ENCODE peak calls at places on chromosomes 11 and 22, in five cellular contexts. Q is right lobe of liver, D is GM20000, S is heart left ventricle, M is lung. A is an unnamed sample.

GRCh38 chr22:48350456-48350855 is 1477.2 kb downstream of the BRD1 start:
- DNase-seq in S (no peak), D (no peak), M (no peak), Q (no peak), A (no peak)

GRCh38 chr11:46874586-46874985 is 28.5 kb upstream of the CKAP5 start:
- DNase-seq in S (no peak), Q (no peak), M (no peak), D (no peak), A (no peak)

GRCh38 chr11:100833276-100833675 is 146.2 kb downstream of the ARHGAP42 start:
- DNase-seq in Q (no peak), M (no peak), S (no peak), D (no peak), A (no peak)

GRCh38 chr22:45242778-45243191 is 2.1 kb upstream of the KIAA0930 start:
- DNase-seq in Q (no peak), D (no peak), M (no peak), S (no peak), A (no peak)

GRCh38 chr22:21759631-21760030 is 24.0 kb upstream of the YPEL1 start:
- DNase-seq in M (no peak), S (no peak), D (no peak), Q (no peak), A (no peak)

GRCh38 chr11:113874096-113874919 is 1.1 kb downstream of the USP28 start:
- DNase-seq in D (no peak), M (no peak), Q (no peak), S (no peak), A (no peak)

GRCh38 chr11:81342956-81343355 is 1390.7 kb downstream of the FAM181B start:
- DNase-seq in D (no peak), S (no peak), M (no peak), Q (no peak), A (no peak)

GRCh38 chr11:85602551-85603218 is 24.5 kb downstream of the DLG2 start:
- DNase-seq in Q (no peak), M (no peak), D (no peak), S (no peak), A (no peak)

GRCh38 chr11:121571466-121571865 is 118.7 kb upstream of the SORL1-AS1 start:
- DNase-seq in D (no peak), M (no peak), S (no peak), Q (no peak), A (no peak)

GRCh38 chr22:33568934-33569496 is 351.3 kb downstream of the LARGE1 start:
- DNase-seq in M (no peak), Q (no peak), D (no peak), S (no peak), A (no peak)

GRCh38 chr11:63869686-63870085 is 30.8 kb downstream of the MARK2 start:
- DNase-seq in M (no peak), D (no peak), S (no peak), Q (no peak), A (no peak)

GRCh38 chr11:85787809-85788805 is 22.8 kb downstream of the SYTL2 start:
- DNase-seq in S (no peak), Q (no peak), D (no peak), M (no peak), A (no peak)

GRCh38 chr11:76234704-76235232 is 28.5 kb upstream of the WNT11 start:
- DNase-seq in D (peak; percentile 47), M (peak; percentile 52), S (peak; percentile 50), Q (peak; percentile 56), A (no peak)

GRCh38 chr11:27610287-27610686 is 90.0 kb downstream of the BDNF start:
- DNase-seq in D (no peak), S (no peak), Q (no peak), M (no peak), A (no peak)

GRCh38 chr22:23499845-23500500 is 80.1 kb downstream of the IGLL1 start:
- DNase-seq in S (no peak), D (no peak), Q (no peak), M (no peak), A (no peak)

GRCh38 chr11:78796956-78797355 is 222.3 kb upstream of the NARS2 start:
- DNase-seq in M (no peak), D (no peak), S (no peak), Q (no peak), A (no peak)

GRCh38 chr11:14902650-14903350 is 10.8 kb upstream of the CYP2R1 start:
- DNase-seq in S (no peak), D (no peak), M (no peak), Q (no peak), A (no peak)

GRCh38 chr11:296976-297665 is 2.2 kb downstream of the IFITM5 start:
- DNase-seq in Q (peak; percentile 47), S (no peak), M (no peak), D (no peak), A (no peak)

GRCh38 chr11:121795206-121795605 is 320.8 kb downstream of the BLID start:
- DNase-seq in Q (no peak), M (no peak), D (no peak), S (no peak), A (no peak)

GRCh38 chr11:27694992-27695391 is 5.3 kb downstream of the BDNF start:
- DNase-seq in S (no peak), M (no peak), D (no peak), Q (no peak), A (no peak)

GRCh38 chr11:46492540-46492939 is 101.0 kb upstream of the CHRM4 start:
- DNase-seq in M (no peak), S (no peak), D (no peak), Q (no peak), A (no peak)

GRCh38 chr22:20979940-20980453 is 2.1 kb upstream of the LZTR1 start:
- DNase-seq in Q (peak; percentile 67), S (no peak), D (no peak), M (no peak), A (no peak)

DNA sequence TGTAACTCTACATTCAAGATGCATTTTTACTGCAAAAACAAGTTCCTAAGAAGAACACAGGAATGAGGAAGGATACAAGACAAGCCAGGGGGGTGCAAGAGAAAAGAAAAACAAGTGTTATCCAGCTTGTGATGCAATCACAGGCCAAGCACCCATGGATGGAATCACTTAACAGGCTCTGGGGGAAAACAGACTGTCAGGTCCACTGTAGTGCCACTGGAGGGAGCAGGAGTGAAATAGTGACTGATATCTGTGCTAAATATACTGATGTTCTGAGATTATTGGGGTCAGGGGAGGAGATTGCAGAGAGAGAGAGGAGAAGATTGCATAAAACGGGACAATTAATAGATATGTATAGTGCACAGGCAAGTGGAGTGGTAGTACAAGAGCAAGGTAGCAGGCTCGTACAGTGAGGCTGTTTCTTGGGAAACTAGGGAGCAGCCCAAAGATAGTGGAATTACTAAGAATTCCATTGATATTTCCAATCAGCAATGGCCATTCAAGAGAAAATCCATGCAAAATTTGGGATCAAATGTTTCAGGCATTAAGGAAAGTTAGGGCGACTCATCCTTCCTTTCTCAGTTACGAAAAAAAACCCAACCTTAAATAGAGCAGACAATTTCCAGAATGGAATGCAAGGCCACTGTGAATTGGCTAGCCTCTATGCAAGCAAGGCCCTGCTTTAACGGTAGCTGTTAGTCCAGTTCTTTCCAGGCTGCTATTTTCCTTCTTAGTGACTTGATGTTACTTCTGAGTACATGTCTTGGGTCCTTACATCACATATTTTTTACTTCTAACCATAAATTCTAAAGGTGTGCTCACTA is 52.2 kb upstream of the CEP126 start:
- DNase-seq in S (no peak), Q (peak; percentile 47), M (no peak), D (no peak), A (no peak)
- TF ChIP-seq CTCF in S (no peak), Q (peak; percentile 65), M (no peak), D (no peak), A (peak; percentile 75)

GRCh38 chr11:109940816-109941215 is 152.4 kb upstream of the ZC3H12C start:
- DNase-seq in S (no peak), M (no peak), D (no peak), Q (no peak), A (no peak)

GRCh38 chr11:109937968-109938367 is 155.2 kb upstream of the ZC3H12C start:
- DNase-seq in Q (no peak), D (no peak), M (no peak), S (no peak), A (no peak)

GRCh38 chr11:109934151-109934550 is 159.0 kb upstream of the ZC3H12C start:
- DNase-seq in S (no peak), Q (no peak), M (no peak), D (no peak), A (no peak)

DNA sequence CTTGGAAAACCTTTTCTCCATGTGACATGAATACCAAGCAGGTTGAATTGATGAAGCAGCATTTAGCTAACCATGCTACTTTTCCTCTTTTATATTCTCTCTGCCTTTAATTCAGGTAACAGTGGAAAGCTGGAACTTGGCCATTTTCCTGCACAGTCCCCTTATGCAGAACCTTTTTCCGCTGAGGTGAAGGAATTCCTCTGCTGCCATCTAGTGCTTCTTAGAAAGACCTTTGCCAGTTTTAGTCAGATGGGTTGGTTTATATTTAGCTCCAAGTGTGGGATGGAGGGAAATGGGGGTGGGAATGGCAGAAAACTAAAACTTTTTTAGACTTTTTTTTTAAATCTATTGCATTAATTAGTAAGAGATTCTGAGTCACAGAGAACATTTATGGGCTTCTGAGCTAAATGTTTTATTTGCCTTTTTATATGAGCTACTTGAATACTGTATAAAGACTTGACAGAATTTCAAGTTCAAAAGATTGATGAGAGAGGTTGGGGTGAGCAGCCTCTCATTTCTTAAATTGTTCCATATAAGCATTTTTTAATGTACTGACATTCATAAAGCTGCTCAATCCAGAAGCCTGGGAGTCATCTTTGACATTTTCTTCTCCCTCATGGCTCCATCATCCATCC is 153.9 kb upstream of the ZC3H12C start:
- DNase-seq in S (no peak), D (peak; percentile 36), Q (peak; percentile 57), M (peak; percentile 40), A (no peak)
- TF ChIP-seq CTCF in S (peak; percentile 55), D (peak; percentile 13), Q (peak; percentile 62), M (peak; percentile 39), A (peak; percentile 87)

DNA sequence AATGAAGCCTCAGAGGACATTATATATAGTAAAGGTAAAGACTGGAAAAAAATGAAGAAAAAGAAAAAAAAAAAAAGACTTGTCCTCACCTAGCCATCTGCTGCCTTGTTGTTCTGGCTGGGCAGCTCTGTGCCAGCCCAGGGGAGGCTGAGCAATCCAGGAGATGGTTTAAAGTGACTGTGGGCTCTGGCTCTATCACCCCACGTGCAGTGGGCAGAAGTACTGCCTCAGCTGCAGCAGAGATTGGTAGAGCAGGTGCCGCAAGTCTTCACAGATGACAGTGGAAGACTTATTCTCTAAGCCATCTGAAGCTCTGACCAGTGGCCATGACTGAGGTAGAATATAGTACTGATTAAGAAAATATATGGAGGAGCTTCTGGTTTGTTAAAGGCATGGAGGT is 62.2 kb downstream of the SGSM3 start:
- DNase-seq in Q (no peak), D (no peak), M (no peak), S (no peak), A (no peak)
- TF ChIP-seq CTCF in Q (no peak), D (no peak), M (no peak), S (no peak), A (no peak)

DNA sequence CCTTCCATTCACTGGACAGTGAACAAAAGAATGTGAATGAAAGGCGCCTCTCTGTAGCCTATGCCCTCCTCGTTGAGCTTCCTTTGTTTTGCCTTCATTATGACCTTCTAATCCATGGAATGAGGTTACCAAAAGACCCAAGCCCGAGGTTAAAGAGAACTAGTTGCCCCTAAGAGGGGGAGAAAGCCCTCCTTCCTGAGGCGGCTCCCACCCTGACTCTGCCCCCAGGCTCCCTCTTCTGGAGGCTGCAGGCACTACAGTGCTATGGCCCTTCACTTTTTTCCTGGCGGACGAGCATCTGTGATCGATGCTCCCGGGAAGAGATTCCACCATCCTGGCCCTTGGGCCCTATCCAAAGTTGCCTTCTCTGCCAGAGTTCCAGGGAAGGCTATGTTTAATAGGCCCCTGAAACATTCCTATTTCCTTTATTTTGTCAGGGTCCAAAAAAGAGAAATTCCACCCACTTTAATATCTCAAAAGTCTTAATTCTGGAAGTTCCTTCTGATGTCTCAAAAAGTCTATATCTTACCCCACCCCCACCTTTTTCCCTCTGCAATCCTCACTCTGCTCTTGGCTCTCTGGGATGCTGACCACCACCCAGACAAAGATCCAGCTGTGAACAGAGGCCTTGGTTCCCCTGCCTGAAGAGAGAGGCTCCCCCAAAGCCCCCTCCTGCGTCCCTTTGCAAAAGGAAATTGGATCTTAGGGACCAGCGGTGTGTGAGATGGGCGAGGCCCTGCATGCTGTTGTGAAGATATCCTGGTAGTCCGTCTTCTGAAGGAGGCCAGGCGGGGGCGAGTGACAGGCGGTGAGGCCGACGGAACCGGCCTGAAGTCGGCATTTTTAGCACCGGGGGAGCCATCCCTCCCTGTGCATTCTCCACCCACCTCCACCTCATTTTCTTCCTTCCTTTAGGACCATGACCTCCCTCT is 147.1 kb downstream of the FEZ1 start:
- DNase-seq in Q (peak; percentile 70), S (peak; percentile 56), M (no peak), D (peak; percentile 73), A (peak; percentile 91)
- TF ChIP-seq CTCF in Q (peak; percentile 90), S (peak; percentile 87), M (peak; percentile 37), D (peak; percentile 77), A (peak; percentile 98)

A was measured in osteocyte.